ENCODE peak calls at places on chromosomes 1 and 21, in eight cellular contexts. One of them, this sample, is unnamed.
A peak's percentile ranks its signal among the peaks of the same experiment; 100 is the strongest.

GRCh38 chr1:56284933-56285332 is 294.4 kb downstream of the PLPP3 start:
- DNase-seq in activated CD4-positive, alpha-beta T cell treated with anti-CD3 and anti-CD28 coated beads for 48 hours: no peak
- DNase-seq in effector CD4-positive, alpha-beta T cell: no peak
- DNase-seq in NCI-H1092: no peak
- DNase-seq in T-helper 1 cell: no peak
- DNase-seq in activated T-helper 9 cell treated with anti-CD3 and anti-CD28 coated beads, Interleukin-2, amount 50 U/mL, for 16 hours: no peak
- DNase-seq in epithelial cell of esophagus: no peak
- DNase-seq in GM10248: no peak
- DNase-seq in this sample: no peak

GRCh38 chr1:158163000-158163947 is 17.4 kb upstream of the CD1D start:
- DNase-seq in epithelial cell of esophagus: no peak
- DNase-seq in activated CD4-positive, alpha-beta T cell treated with anti-CD3 and anti-CD28 coated beads for 48 hours: no peak
- DNase-seq in activated T-helper 9 cell treated with anti-CD3 and anti-CD28 coated beads, Interleukin-2, amount 50 U/mL, for 16 hours: no peak
- DNase-seq in NCI-H1092: no peak
- DNase-seq in effector CD4-positive, alpha-beta T cell: no peak
- DNase-seq in T-helper 1 cell: no peak
- DNase-seq in GM10248: peak; percentile 56
- DNase-seq in this sample: no peak

GRCh38 chr1:175198332-175198731 is 5.8 kb upstream of the KIAA0040 start:
- DNase-seq in NCI-H1092: no peak
- DNase-seq in GM10248: no peak
- DNase-seq in effector CD4-positive, alpha-beta T cell: no peak
- DNase-seq in T-helper 1 cell: no peak
- DNase-seq in activated CD4-positive, alpha-beta T cell treated with anti-CD3 and anti-CD28 coated beads for 48 hours: no peak
- DNase-seq in activated T-helper 9 cell treated with anti-CD3 and anti-CD28 coated beads, Interleukin-2, amount 50 U/mL, for 16 hours: no peak
- DNase-seq in epithelial cell of esophagus: no peak
- DNase-seq in this sample: no peak

GRCh38 chr1:153538315-153538821 is 2.4 kb downstream of the S100A5 start:
- DNase-seq in epithelial cell of esophagus: peak; percentile 55
- DNase-seq in T-helper 1 cell: no peak
- DNase-seq in activated CD4-positive, alpha-beta T cell treated with anti-CD3 and anti-CD28 coated beads for 48 hours: no peak
- DNase-seq in NCI-H1092: no peak
- DNase-seq in effector CD4-positive, alpha-beta T cell: no peak
- DNase-seq in GM10248: no peak
- DNase-seq in activated T-helper 9 cell treated with anti-CD3 and anti-CD28 coated beads, Interleukin-2, amount 50 U/mL, for 16 hours: no peak
- DNase-seq in this sample: no peak

GRCh38 chr1:24294228-24294672 is 24.9 kb upstream of the GRHL3 start:
- DNase-seq in epithelial cell of esophagus: peak; percentile 99
- DNase-seq in GM10248: no peak
- DNase-seq in activated CD4-positive, alpha-beta T cell treated with anti-CD3 and anti-CD28 coated beads for 48 hours: no peak
- DNase-seq in activated T-helper 9 cell treated with anti-CD3 and anti-CD28 coated beads, Interleukin-2, amount 50 U/mL, for 16 hours: no peak
- DNase-seq in T-helper 1 cell: no peak
- DNase-seq in NCI-H1092: no peak
- DNase-seq in effector CD4-positive, alpha-beta T cell: no peak
- DNase-seq in this sample: peak; percentile 84

GRCh38 chr21:43645414-43645891 is 13.8 kb downstream of the HSF2BP start:
- DNase-seq in effector CD4-positive, alpha-beta T cell: no peak
- DNase-seq in T-helper 1 cell: no peak
- DNase-seq in activated CD4-positive, alpha-beta T cell treated with anti-CD3 and anti-CD28 coated beads for 48 hours: peak; percentile 39
- DNase-seq in NCI-H1092: no peak
- DNase-seq in GM10248: peak; percentile 55
- DNase-seq in epithelial cell of esophagus: peak; percentile 85
- DNase-seq in activated T-helper 9 cell treated with anti-CD3 and anti-CD28 coated beads, Interleukin-2, amount 50 U/mL, for 16 hours: no peak
- DNase-seq in this sample: peak; percentile 92

GRCh38 chr1:21378705-21379494 is 61.0 kb upstream of the NBPF3 start:
- DNase-seq in activated CD4-positive, alpha-beta T cell treated with anti-CD3 and anti-CD28 coated beads for 48 hours: peak; percentile 16
- DNase-seq in T-helper 1 cell: no peak
- DNase-seq in epithelial cell of esophagus: peak; percentile 76
- DNase-seq in GM10248: no peak
- DNase-seq in NCI-H1092: no peak
- DNase-seq in activated T-helper 9 cell treated with anti-CD3 and anti-CD28 coated beads, Interleukin-2, amount 50 U/mL, for 16 hours: no peak
- DNase-seq in effector CD4-positive, alpha-beta T cell: no peak
- DNase-seq in this sample: no peak

GRCh38 chr1:117146570-117147340 is 25.2 kb upstream of the TRIM45 start:
- DNase-seq in NCI-H1092: no peak
- DNase-seq in activated CD4-positive, alpha-beta T cell treated with anti-CD3 and anti-CD28 coated beads for 48 hours: no peak
- DNase-seq in activated T-helper 9 cell treated with anti-CD3 and anti-CD28 coated beads, Interleukin-2, amount 50 U/mL, for 16 hours: no peak
- DNase-seq in T-helper 1 cell: no peak
- DNase-seq in epithelial cell of esophagus: peak; percentile 48
- DNase-seq in effector CD4-positive, alpha-beta T cell: no peak
- DNase-seq in GM10248: no peak
- DNase-seq in this sample: no peak

GRCh38 chr1:62229468-62229867 is 34.8 kb downstream of the L1TD1 start:
- DNase-seq in effector CD4-positive, alpha-beta T cell: no peak
- DNase-seq in activated T-helper 9 cell treated with anti-CD3 and anti-CD28 coated beads, Interleukin-2, amount 50 U/mL, for 16 hours: no peak
- DNase-seq in epithelial cell of esophagus: peak; percentile 33
- DNase-seq in T-helper 1 cell: no peak
- DNase-seq in NCI-H1092: no peak
- DNase-seq in GM10248: no peak
- DNase-seq in activated CD4-positive, alpha-beta T cell treated with anti-CD3 and anti-CD28 coated beads for 48 hours: no peak
- DNase-seq in this sample: no peak

GRCh38 chr1:193700710-193701355 is 514.4 kb upstream of the B3GALT2 start:
- DNase-seq in activated CD4-positive, alpha-beta T cell treated with anti-CD3 and anti-CD28 coated beads for 48 hours: no peak
- DNase-seq in effector CD4-positive, alpha-beta T cell: no peak
- DNase-seq in GM10248: no peak
- DNase-seq in epithelial cell of esophagus: peak; percentile 78
- DNase-seq in activated T-helper 9 cell treated with anti-CD3 and anti-CD28 coated beads, Interleukin-2, amount 50 U/mL, for 16 hours: no peak
- DNase-seq in NCI-H1092: no peak
- DNase-seq in T-helper 1 cell: no peak
- DNase-seq in this sample: no peak

GRCh38 chr1:246506785-246507639 is at the start of gene SMYD3:
- DNase-seq in T-helper 1 cell: peak; percentile 60
- DNase-seq in NCI-H1092: peak; percentile 88
- DNase-seq in effector CD4-positive, alpha-beta T cell: peak; percentile 64
- DNase-seq in activated CD4-positive, alpha-beta T cell treated with anti-CD3 and anti-CD28 coated beads for 48 hours: peak; percentile 78
- DNase-seq in epithelial cell of esophagus: peak; percentile 71
- DNase-seq in GM10248: peak; percentile 94
- DNase-seq in activated T-helper 9 cell treated with anti-CD3 and anti-CD28 coated beads, Interleukin-2, amount 50 U/mL, for 16 hours: peak; percentile 62
- DNase-seq in this sample: no peak

GRCh38 chr1:204258213-204259115 is 44.7 kb upstream of the GOLT1A start:
- DNase-seq in effector CD4-positive, alpha-beta T cell: no peak
- DNase-seq in NCI-H1092: peak; percentile 26
- DNase-seq in activated CD4-positive, alpha-beta T cell treated with anti-CD3 and anti-CD28 coated beads for 48 hours: peak; percentile 60
- DNase-seq in T-helper 1 cell: no peak
- DNase-seq in GM10248: peak; percentile 74
- DNase-seq in activated T-helper 9 cell treated with anti-CD3 and anti-CD28 coated beads, Interleukin-2, amount 50 U/mL, for 16 hours: no peak
- DNase-seq in epithelial cell of esophagus: peak; percentile 66
- DNase-seq in this sample: no peak

GRCh38 chr1:6037338-6037762 is 8.3 kb upstream of the KCNAB2 start:
- DNase-seq in T-helper 1 cell: no peak
- DNase-seq in activated CD4-positive, alpha-beta T cell treated with anti-CD3 and anti-CD28 coated beads for 48 hours: no peak
- DNase-seq in NCI-H1092: peak; percentile 66
- DNase-seq in activated T-helper 9 cell treated with anti-CD3 and anti-CD28 coated beads, Interleukin-2, amount 50 U/mL, for 16 hours: no peak
- DNase-seq in GM10248: peak; percentile 59
- DNase-seq in epithelial cell of esophagus: no peak
- DNase-seq in effector CD4-positive, alpha-beta T cell: no peak
- DNase-seq in this sample: no peak

GRCh38 chr1:160520999-160521398 is 2.1 kb downstream of the SLAMF6 start:
- DNase-seq in T-helper 1 cell: no peak
- DNase-seq in epithelial cell of esophagus: no peak
- DNase-seq in activated CD4-positive, alpha-beta T cell treated with anti-CD3 and anti-CD28 coated beads for 48 hours: no peak
- DNase-seq in activated T-helper 9 cell treated with anti-CD3 and anti-CD28 coated beads, Interleukin-2, amount 50 U/mL, for 16 hours: no peak
- DNase-seq in effector CD4-positive, alpha-beta T cell: no peak
- DNase-seq in GM10248: no peak
- DNase-seq in NCI-H1092: no peak
- DNase-seq in this sample: no peak

GRCh38 chr1:184945034-184945433 is 29.3 kb downstream of the NIBAN1 start:
- DNase-seq in activated CD4-positive, alpha-beta T cell treated with anti-CD3 and anti-CD28 coated beads for 48 hours: no peak
- DNase-seq in T-helper 1 cell: no peak
- DNase-seq in NCI-H1092: no peak
- DNase-seq in epithelial cell of esophagus: peak; percentile 60
- DNase-seq in effector CD4-positive, alpha-beta T cell: no peak
- DNase-seq in activated T-helper 9 cell treated with anti-CD3 and anti-CD28 coated beads, Interleukin-2, amount 50 U/mL, for 16 hours: no peak
- DNase-seq in GM10248: peak; percentile 52
- DNase-seq in this sample: no peak

GRCh38 chr1:201810466-201811216 is 18.3 kb upstream of the IPO9 start:
- DNase-seq in activated CD4-positive, alpha-beta T cell treated with anti-CD3 and anti-CD28 coated beads for 48 hours: no peak
- DNase-seq in GM10248: no peak
- DNase-seq in NCI-H1092: no peak
- DNase-seq in activated T-helper 9 cell treated with anti-CD3 and anti-CD28 coated beads, Interleukin-2, amount 50 U/mL, for 16 hours: no peak
- DNase-seq in effector CD4-positive, alpha-beta T cell: no peak
- DNase-seq in epithelial cell of esophagus: no peak
- DNase-seq in T-helper 1 cell: no peak
- DNase-seq in this sample: no peak

GRCh38 chr1:114008352-114009041 is 29.2 kb downstream of the OLFML3 start:
- DNase-seq in activated T-helper 9 cell treated with anti-CD3 and anti-CD28 coated beads, Interleukin-2, amount 50 U/mL, for 16 hours: no peak
- DNase-seq in activated CD4-positive, alpha-beta T cell treated with anti-CD3 and anti-CD28 coated beads for 48 hours: no peak
- DNase-seq in effector CD4-positive, alpha-beta T cell: no peak
- DNase-seq in epithelial cell of esophagus: peak; percentile 20
- DNase-seq in GM10248: no peak
- DNase-seq in NCI-H1092: no peak
- DNase-seq in T-helper 1 cell: no peak
- DNase-seq in this sample: no peak

GRCh38 chr21:33554236-33554981 is 11.6 kb downstream of the SON start:
- DNase-seq in effector CD4-positive, alpha-beta T cell: no peak
- DNase-seq in T-helper 1 cell: no peak
- DNase-seq in NCI-H1092: no peak
- DNase-seq in GM10248: no peak
- DNase-seq in activated T-helper 9 cell treated with anti-CD3 and anti-CD28 coated beads, Interleukin-2, amount 50 U/mL, for 16 hours: no peak
- DNase-seq in activated CD4-positive, alpha-beta T cell treated with anti-CD3 and anti-CD28 coated beads for 48 hours: no peak
- DNase-seq in epithelial cell of esophagus: no peak
- DNase-seq in this sample: no peak

GRCh38 chr21:46111193-46111571 is 13.3 kb downstream of the COL6A2 start:
- DNase-seq in epithelial cell of esophagus: no peak
- DNase-seq in effector CD4-positive, alpha-beta T cell: no peak
- DNase-seq in NCI-H1092: no peak
- DNase-seq in activated CD4-positive, alpha-beta T cell treated with anti-CD3 and anti-CD28 coated beads for 48 hours: no peak
- DNase-seq in GM10248: no peak
- DNase-seq in T-helper 1 cell: no peak
- DNase-seq in activated T-helper 9 cell treated with anti-CD3 and anti-CD28 coated beads, Interleukin-2, amount 50 U/mL, for 16 hours: no peak
- DNase-seq in this sample: peak; percentile 28

GRCh38 chr1:162389021-162389818 is 7.7 kb downstream of the C1orf226 start:
- DNase-seq in activated CD4-positive, alpha-beta T cell treated with anti-CD3 and anti-CD28 coated beads for 48 hours: no peak
- DNase-seq in activated T-helper 9 cell treated with anti-CD3 and anti-CD28 coated beads, Interleukin-2, amount 50 U/mL, for 16 hours: no peak
- DNase-seq in GM10248: no peak
- DNase-seq in T-helper 1 cell: no peak
- DNase-seq in NCI-H1092: no peak
- DNase-seq in epithelial cell of esophagus: peak; percentile 57
- DNase-seq in effector CD4-positive, alpha-beta T cell: no peak
- DNase-seq in this sample: peak; percentile 9

GRCh38 chr1:103180660-103181059 is 72.3 kb upstream of the COL11A1 start:
- DNase-seq in T-helper 1 cell: no peak
- DNase-seq in NCI-H1092: no peak
- DNase-seq in activated CD4-positive, alpha-beta T cell treated with anti-CD3 and anti-CD28 coated beads for 48 hours: no peak
- DNase-seq in GM10248: no peak
- DNase-seq in effector CD4-positive, alpha-beta T cell: no peak
- DNase-seq in epithelial cell of esophagus: peak; percentile 53
- DNase-seq in activated T-helper 9 cell treated with anti-CD3 and anti-CD28 coated beads, Interleukin-2, amount 50 U/mL, for 16 hours: no peak
- DNase-seq in this sample: no peak

GRCh38 chr1:3464649-3465025 is 10.2 kb downstream of the ARHGEF16 start:
- DNase-seq in epithelial cell of esophagus: no peak
- DNase-seq in activated CD4-positive, alpha-beta T cell treated with anti-CD3 and anti-CD28 coated beads for 48 hours: no peak
- DNase-seq in GM10248: no peak
- DNase-seq in effector CD4-positive, alpha-beta T cell: no peak
- DNase-seq in T-helper 1 cell: no peak
- DNase-seq in NCI-H1092: no peak
- DNase-seq in activated T-helper 9 cell treated with anti-CD3 and anti-CD28 coated beads, Interleukin-2, amount 50 U/mL, for 16 hours: no peak
- DNase-seq in this sample: no peak

GRCh38 chr1:171817511-171818265 is 23.6 kb upstream of the DNM3 start:
- DNase-seq in effector CD4-positive, alpha-beta T cell: no peak
- DNase-seq in NCI-H1092: no peak
- DNase-seq in GM10248: peak; percentile 31
- DNase-seq in epithelial cell of esophagus: peak; percentile 95
- DNase-seq in T-helper 1 cell: no peak
- DNase-seq in activated T-helper 9 cell treated with anti-CD3 and anti-CD28 coated beads, Interleukin-2, amount 50 U/mL, for 16 hours: peak; percentile 1
- DNase-seq in activated CD4-positive, alpha-beta T cell treated with anti-CD3 and anti-CD28 coated beads for 48 hours: peak; percentile 64
- DNase-seq in this sample: no peak

GRCh38 chr1:14915356-14916054 is 238.0 kb upstream of the TMEM51 start:
- DNase-seq in effector CD4-positive, alpha-beta T cell: no peak
- DNase-seq in NCI-H1092: no peak
- DNase-seq in T-helper 1 cell: no peak
- DNase-seq in activated T-helper 9 cell treated with anti-CD3 and anti-CD28 coated beads, Interleukin-2, amount 50 U/mL, for 16 hours: no peak
- DNase-seq in GM10248: peak; percentile 68
- DNase-seq in activated CD4-positive, alpha-beta T cell treated with anti-CD3 and anti-CD28 coated beads for 48 hours: peak; percentile 65
- DNase-seq in epithelial cell of esophagus: peak; percentile 40
- DNase-seq in this sample: no peak

GRCh38 chr1:91895832-91896556 is 10.0 kb upstream of the TGFBR3 start:
- DNase-seq in GM10248: no peak
- DNase-seq in epithelial cell of esophagus: no peak
- DNase-seq in activated T-helper 9 cell treated with anti-CD3 and anti-CD28 coated beads, Interleukin-2, amount 50 U/mL, for 16 hours: no peak
- DNase-seq in NCI-H1092: no peak
- DNase-seq in T-helper 1 cell: no peak
- DNase-seq in effector CD4-positive, alpha-beta T cell: no peak
- DNase-seq in activated CD4-positive, alpha-beta T cell treated with anti-CD3 and anti-CD28 coated beads for 48 hours: no peak
- DNase-seq in this sample: peak; percentile 21

GRCh38 chr1:210298936-210299335 is 29.8 kb upstream of the HHAT start:
- DNase-seq in effector CD4-positive, alpha-beta T cell: no peak
- DNase-seq in epithelial cell of esophagus: no peak
- DNase-seq in NCI-H1092: no peak
- DNase-seq in activated T-helper 9 cell treated with anti-CD3 and anti-CD28 coated beads, Interleukin-2, amount 50 U/mL, for 16 hours: no peak
- DNase-seq in T-helper 1 cell: no peak
- DNase-seq in activated CD4-positive, alpha-beta T cell treated with anti-CD3 and anti-CD28 coated beads for 48 hours: no peak
- DNase-seq in GM10248: no peak
- DNase-seq in this sample: no peak

GRCh38 chr1:19398309-19398760 is 86.2 kb downstream of the SLC66A1 start:
- DNase-seq in NCI-H1092: no peak
- DNase-seq in epithelial cell of esophagus: peak; percentile 86
- DNase-seq in effector CD4-positive, alpha-beta T cell: no peak
- DNase-seq in T-helper 1 cell: no peak
- DNase-seq in activated CD4-positive, alpha-beta T cell treated with anti-CD3 and anti-CD28 coated beads for 48 hours: peak; percentile 57
- DNase-seq in GM10248: no peak
- DNase-seq in activated T-helper 9 cell treated with anti-CD3 and anti-CD28 coated beads, Interleukin-2, amount 50 U/mL, for 16 hours: no peak
- DNase-seq in this sample: no peak

GRCh38 chr1:230809205-230809990 is 58.9 kb downstream of the C1orf198 start:
- DNase-seq in GM10248: no peak
- DNase-seq in activated CD4-positive, alpha-beta T cell treated with anti-CD3 and anti-CD28 coated beads for 48 hours: no peak
- DNase-seq in effector CD4-positive, alpha-beta T cell: no peak
- DNase-seq in T-helper 1 cell: no peak
- DNase-seq in activated T-helper 9 cell treated with anti-CD3 and anti-CD28 coated beads, Interleukin-2, amount 50 U/mL, for 16 hours: no peak
- DNase-seq in NCI-H1092: no peak
- DNase-seq in epithelial cell of esophagus: no peak
- DNase-seq in this sample: peak; percentile 21

GRCh38 chr1:67429528-67430357 is 459 bp downstream of the SERBP1 start:
- DNase-seq in NCI-H1092: peak; percentile 2
- DNase-seq in T-helper 1 cell: no peak
- DNase-seq in epithelial cell of esophagus: no peak
- DNase-seq in activated CD4-positive, alpha-beta T cell treated with anti-CD3 and anti-CD28 coated beads for 48 hours: peak; percentile 49
- DNase-seq in effector CD4-positive, alpha-beta T cell: peak; percentile 12
- DNase-seq in activated T-helper 9 cell treated with anti-CD3 and anti-CD28 coated beads, Interleukin-2, amount 50 U/mL, for 16 hours: no peak
- DNase-seq in GM10248: no peak
- DNase-seq in this sample: no peak

GRCh38 chr21:39911286-39911685 is 44.0 kb downstream of the PCP4 start:
- DNase-seq in T-helper 1 cell: no peak
- DNase-seq in activated T-helper 9 cell treated with anti-CD3 and anti-CD28 coated beads, Interleukin-2, amount 50 U/mL, for 16 hours: no peak
- DNase-seq in activated CD4-positive, alpha-beta T cell treated with anti-CD3 and anti-CD28 coated beads for 48 hours: no peak
- DNase-seq in NCI-H1092: peak; percentile 61
- DNase-seq in epithelial cell of esophagus: no peak
- DNase-seq in effector CD4-positive, alpha-beta T cell: no peak
- DNase-seq in GM10248: no peak
- DNase-seq in this sample: no peak

GRCh38 chr1:176595217-176595616 is 132.2 kb downstream of the PAPPA2 start:
- DNase-seq in NCI-H1092: no peak
- DNase-seq in activated CD4-positive, alpha-beta T cell treated with anti-CD3 and anti-CD28 coated beads for 48 hours: no peak
- DNase-seq in GM10248: no peak
- DNase-seq in T-helper 1 cell: no peak
- DNase-seq in epithelial cell of esophagus: no peak
- DNase-seq in effector CD4-positive, alpha-beta T cell: no peak
- DNase-seq in activated T-helper 9 cell treated with anti-CD3 and anti-CD28 coated beads, Interleukin-2, amount 50 U/mL, for 16 hours: no peak
- DNase-seq in this sample: no peak

GRCh38 chr1:151689494-151689893 is 27.1 kb downstream of the CELF3 start:
- DNase-seq in activated CD4-positive, alpha-beta T cell treated with anti-CD3 and anti-CD28 coated beads for 48 hours: no peak
- DNase-seq in GM10248: no peak
- DNase-seq in NCI-H1092: no peak
- DNase-seq in activated T-helper 9 cell treated with anti-CD3 and anti-CD28 coated beads, Interleukin-2, amount 50 U/mL, for 16 hours: no peak
- DNase-seq in T-helper 1 cell: no peak
- DNase-seq in effector CD4-positive, alpha-beta T cell: no peak
- DNase-seq in epithelial cell of esophagus: no peak
- DNase-seq in this sample: no peak

GRCh38 chr1:39800471-39800835 is 11.8 kb upstream of the BMP8B start:
- DNase-seq in effector CD4-positive, alpha-beta T cell: no peak
- DNase-seq in T-helper 1 cell: no peak
- DNase-seq in GM10248: no peak
- DNase-seq in NCI-H1092: no peak
- DNase-seq in activated T-helper 9 cell treated with anti-CD3 and anti-CD28 coated beads, Interleukin-2, amount 50 U/mL, for 16 hours: no peak
- DNase-seq in epithelial cell of esophagus: peak; percentile 87
- DNase-seq in activated CD4-positive, alpha-beta T cell treated with anti-CD3 and anti-CD28 coated beads for 48 hours: no peak
- DNase-seq in this sample: no peak

GRCh38 chr1:197912739-197913494 is 4.3 kb upstream of the LHX9 start:
- DNase-seq in T-helper 1 cell: no peak
- DNase-seq in NCI-H1092: no peak
- DNase-seq in epithelial cell of esophagus: no peak
- DNase-seq in activated T-helper 9 cell treated with anti-CD3 and anti-CD28 coated beads, Interleukin-2, amount 50 U/mL, for 16 hours: no peak
- DNase-seq in GM10248: no peak
- DNase-seq in activated CD4-positive, alpha-beta T cell treated with anti-CD3 and anti-CD28 coated beads for 48 hours: no peak
- DNase-seq in effector CD4-positive, alpha-beta T cell: no peak
- DNase-seq in this sample: no peak

This sample was measured in right atrium auricular region.